ENCODE peak calls at places on chromosomes 4 and X, in four cellular contexts. T is adipocyte, W is mesendoderm, K is glutamatergic neuron. X is an unnamed sample.

GRCh38 chr4:154503598-154503997 is 12.0 kb upstream of the DCHS2 start:
- DNase-seq in W (peak), K (no peak), T (peak), X (no peak)

GRCh38 chrX:71941771-71942170 is 31.1 kb downstream of the NHSL2 start:
- DNase-seq in T (peak), K (no peak), W (peak), X (no peak)

GRCh38 chr4:109699553-109700225 is 3.6 kb downstream of the CASP6 start:
- DNase-seq in K (no peak), W (peak), T (no peak), X (no peak)

GRCh38 chr4:55030606-55031005 is 94.8 kb downstream of the KDR start:
- DNase-seq in W (peak), K (no peak), T (no peak), X (no peak)

GRCh38 chrX:10620121-10620699 is at the start of gene MID1:
- DNase-seq in T (peak), W (peak), K (peak), X (no peak)

GRCh38 chrX:49120104-49120503 is 3.4 kb downstream of the GPKOW start:
- DNase-seq in W (peak), K (no peak), T (no peak), X (no peak)

GRCh38 chr4:61427099-61427817 is 227.1 kb downstream of the ADGRL3 start:
- DNase-seq in K (no peak), W (no peak), T (no peak), X (no peak)

GRCh38 chr4:186201535-186202230 is 10.3 kb downstream of the CYP4V2 start:
- DNase-seq in K (peak), W (peak), T (no peak), X (no peak)